ENCODE peak calls at places on chromosomes 5 and 9, in nine cellular contexts. L, Q, U, D, O, F, I, P and W are unnamed samples.

GRCh38 chr5:56501949-56502557 is 268.9 kb upstream of the ANKRD55 start:
- DNase-seq in O (no peak), D (no peak), Q (no peak), U (no peak), P (no peak), I (peak), L (no peak), F (no peak), W (no peak)

GRCh38 chr5:95543017-95543705 is 11.6 kb downstream of the SKIC3 start:
- DNase-seq in U (no peak), Q (peak), D (peak), P (no peak), O (no peak), I (peak), L (no peak), F (no peak), W (no peak)

GRCh38 chr5:181133610-181134231 is 2.8 kb upstream of the OR2V1 start:
- DNase-seq in P (peak), O (peak), D (peak), U (peak), L (peak), I (no peak), F (no peak), Q (peak), W (peak)

GRCh38 chr9:137320555-137321384 is 18.7 kb upstream of the NRARP start:
- DNase-seq in U (no peak), P (no peak), F (no peak), I (no peak), D (no peak), O (no peak), Q (no peak), L (peak), W (no peak)

GRCh38 chr9:36839131-36839885 is 194.8 kb downstream of the PAX5 start:
- DNase-seq in D (no peak), L (no peak), F (no peak), U (no peak), P (no peak), O (no peak), I (no peak), Q (no peak), W (no peak)

GRCh38 chr9:75826292-75826691 is 64.2 kb upstream of the PCSK5 start:
- DNase-seq in U (no peak), F (no peak), L (no peak), I (no peak), O (no peak), P (no peak), Q (no peak), D (no peak), W (no peak)

GRCh38 chr5:11588803-11589202 is 315.4 kb downstream of the CTNND2 start:
- DNase-seq in U (no peak), Q (no peak), I (no peak), D (no peak), L (no peak), F (peak), P (no peak), O (no peak), W (no peak)

GRCh38 chr5:139775872-139776271 is 19.7 kb upstream of the PSD2 start:
- DNase-seq in O (no peak), L (no peak), U (no peak), Q (no peak), P (no peak), D (no peak), I (no peak), F (no peak), W (no peak)

GRCh38 chr9:72465602-72466001 is 55.8 kb upstream of the TMC1 start:
- DNase-seq in U (no peak), Q (no peak), I (no peak), P (peak), F (no peak), D (no peak), L (peak), O (no peak), W (no peak)

GRCh38 chr5:27315541-27316282 is 277.3 kb upstream of the CDH9 start:
- DNase-seq in U (no peak), I (peak), O (no peak), F (peak), L (no peak), Q (peak), P (peak), D (peak), W (peak)

GRCh38 chr5:112161392-112161748 is 257.7 kb downstream of the EPB41L4A start:
- DNase-seq in Q (no peak), U (no peak), I (no peak), L (no peak), O (no peak), F (peak), D (no peak), P (no peak), W (no peak)
- H2AFZ ChIP-seq in Q (no peak), U (no peak), I (peak), L (no peak), O (peak), F (no peak), D (peak), P (peak), W (no peak)

GRCh38 chr9:126623314-126623666 is 9.6 kb downstream of the LMX1B start:
- DNase-seq in D (no peak), P (no peak), L (no peak), U (no peak), F (no peak), I (no peak), O (no peak), Q (no peak), W (no peak)
- TF ChIP-seq EZH2 in D (no peak), P (no peak), L (no peak), U (no peak), F (no peak), I (no peak), O (no peak), Q (no peak), W (no peak)

DNA sequence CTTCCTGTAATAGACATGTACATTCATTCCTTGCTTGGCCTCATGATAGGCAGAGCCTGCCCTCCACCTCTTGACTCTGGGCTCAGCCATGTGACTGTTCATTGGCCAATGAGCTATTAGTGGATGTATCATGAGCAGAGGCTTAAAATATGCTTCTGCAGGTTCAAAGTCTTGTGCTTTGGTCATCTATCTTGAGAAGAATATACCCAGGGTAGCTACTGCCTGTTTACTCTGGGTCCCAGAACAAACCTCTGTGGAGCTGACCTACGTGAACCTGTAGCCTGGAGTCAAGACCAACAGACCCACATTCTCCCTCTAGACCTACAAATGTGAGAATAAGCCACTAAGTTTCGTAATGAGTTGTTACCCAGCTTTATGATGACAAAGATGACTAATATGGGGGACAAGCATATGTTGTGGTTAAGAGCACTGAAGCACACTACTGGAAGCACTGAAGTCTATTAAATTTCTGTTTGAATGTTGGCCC is 244.4 kb downstream of the MAST4 start:
- DNase-seq in U (no peak), I (peak), P (no peak), L (no peak), O (no peak), D (peak), F (no peak), Q (no peak), W (peak)
- H2AFZ ChIP-seq in U (no peak), I (no peak), P (no peak), L (no peak), O (no peak), D (peak), F (no peak), Q (no peak), W (no peak)

GRCh38 chr9:132532171-132532570 is 50.2 kb upstream of the BARHL1 start:
- DNase-seq in U (no peak), I (no peak), F (no peak), P (no peak), O (no peak), Q (no peak), L (no peak), D (no peak), W (no peak)
- TF ChIP-seq EZH2 in U (no peak), I (no peak), F (no peak), P (no peak), O (no peak), Q (no peak), L (no peak), D (no peak), W (no peak)

GRCh38 chr9:112867275-112867991 is 23.2 kb downstream of the SLC46A2 start:
- DNase-seq in I (no peak), L (no peak), P (peak), Q (peak), O (peak), U (peak), F (peak), D (peak), W (peak)
- H2AFZ ChIP-seq in I (no peak), L (peak), P (peak), Q (peak), O (no peak), U (no peak), F (no peak), D (peak), W (peak)

GRCh38 chr5:140926903-140927573 is 939 bp downstream of the PCDHAC1 start:
- DNase-seq in P (peak), Q (peak), F (peak), U (no peak), D (no peak), I (no peak), O (peak), L (no peak), W (peak)
- TF ChIP-seq EZH2 in P (no peak), Q (no peak), F (peak), U (no peak), D (no peak), I (no peak), O (no peak), L (peak), W (no peak)

GRCh38 chr5:159773062-159773924 is 143.0 kb upstream of the ADRA1B start:
- DNase-seq in D (peak), I (peak), O (peak), P (peak), Q (peak), U (peak), L (peak), F (peak), W (peak)
- H2AFZ ChIP-seq in D (peak), I (peak), O (peak), P (peak), Q (peak), U (peak), L (peak), F (peak), W (peak)

GRCh38 chr5:3595102-3595961 is at the start of gene IRX1:
- DNase-seq in Q (no peak), I (no peak), U (no peak), L (no peak), D (peak), F (peak), P (peak), O (peak), W (no peak)
- TF ChIP-seq EZH2 in Q (peak), I (no peak), U (no peak), L (peak), D (no peak), F (peak), P (no peak), O (peak), W (no peak)

GRCh38 chr5:55160493-55161209 is 680 bp downstream of the GPX8 start:
- DNase-seq in D (peak), O (peak), P (peak), I (no peak), U (peak), L (peak), Q (peak), F (peak), W (peak)

GRCh38 chr5:55154893-55155292 is 5.1 kb upstream of the GPX8 start:
- DNase-seq in O (no peak), I (no peak), Q (peak), L (peak), D (peak), F (no peak), U (no peak), P (peak), W (peak)

GRCh38 chr5:55159763-55160492 is at the start of gene GPX8:
- DNase-seq in L (peak), U (peak), D (peak), P (peak), Q (peak), O (peak), F (peak), I (peak), W (peak)
- H2AFZ ChIP-seq in L (no peak), U (peak), D (peak), P (peak), Q (peak), O (peak), F (peak), I (no peak), W (peak)

GRCh38 chr9:84669008-84669292 is 579 bp upstream of the NTRK2 start:
- DNase-seq in O (no peak), U (no peak), D (no peak), L (no peak), I (no peak), P (no peak), F (no peak), Q (no peak), W (no peak)

GRCh38 chr9:84669293-84670105 is at the start of gene NTRK2:
- DNase-seq in D (peak), L (peak), F (peak), O (peak), U (no peak), Q (peak), I (peak), P (peak), W (no peak)

GRCh38 chr9:84668204-84669007 is 1.1 kb upstream of the NTRK2 start:
- DNase-seq in Q (peak), P (peak), I (peak), L (peak), D (peak), F (peak), U (peak), O (peak), W (peak)

GRCh38 chr9:84670106-84670800 is 724 bp downstream of the NTRK2 start:
- DNase-seq in O (peak), P (peak), D (no peak), F (peak), I (peak), Q (no peak), L (no peak), U (no peak), W (no peak)

DNA sequence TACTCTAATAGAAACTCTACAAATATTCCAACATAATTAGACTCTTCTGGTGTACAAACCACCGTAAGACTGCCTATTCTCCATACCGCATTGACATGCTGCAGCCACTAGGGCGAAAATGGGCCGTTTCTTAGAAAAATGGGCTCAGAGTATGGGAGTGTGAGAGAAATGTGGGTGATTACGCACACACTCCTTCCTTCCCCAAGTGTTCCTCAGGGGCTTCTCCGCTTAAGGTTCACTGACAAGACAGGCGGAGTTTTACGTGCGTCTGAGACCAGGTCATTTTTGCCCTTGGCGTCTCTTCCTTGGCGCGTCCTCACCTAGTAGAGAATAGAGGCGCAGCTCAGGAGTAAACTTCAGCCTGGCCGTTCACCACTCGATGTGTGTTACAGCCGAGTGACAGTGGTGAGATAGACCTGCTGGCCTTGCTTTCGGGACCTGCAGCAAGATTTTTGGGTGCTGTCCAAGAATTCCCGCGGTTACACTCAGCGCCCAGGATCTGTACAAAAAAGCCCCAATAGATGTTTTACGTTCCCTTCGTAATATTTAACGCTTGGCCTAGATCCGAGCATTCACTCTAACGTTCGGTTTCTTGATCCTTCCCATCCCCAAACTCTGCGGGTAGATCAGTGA is 1.8 kb upstream of the NTRK2 start:
- DNase-seq in D (peak), I (peak), L (peak), F (peak), P (peak), O (peak), U (no peak), Q (peak), W (no peak)
- TF ChIP-seq EZH2 in D (no peak), I (no peak), L (no peak), F (no peak), P (no peak), O (no peak), U (no peak), Q (no peak), W (no peak)